ENCODE peak calls at places on chromosome 13, in four cellular contexts. One of them, this sample, is unnamed.

GRCh38 chr13:59607172-59607571 is 556.6 kb downstream of the DIAPH3 start:
- DNase-seq in ovary: no peak
- DNase-seq in foreskin fibroblast: no peak
- DNase-seq in uterus: no peak
- DNase-seq in this sample: no peak

GRCh38 chr13:84870190-84870589 is 929.0 kb downstream of the SLITRK6 start:
- DNase-seq in foreskin fibroblast: no peak
- DNase-seq in uterus: no peak
- DNase-seq in ovary: no peak
- DNase-seq in this sample: no peak

GRCh38 chr13:76764916-76765315 is 121.3 kb downstream of the KCTD12 start:
- DNase-seq in foreskin fibroblast: no peak
- DNase-seq in uterus: no peak
- DNase-seq in ovary: no peak
- DNase-seq in this sample: no peak

GRCh38 chr13:76148926-76149325 is 512.8 kb downstream of the LMO7 start:
- DNase-seq in foreskin fibroblast: peak
- DNase-seq in uterus: no peak
- DNase-seq in ovary: no peak
- DNase-seq in this sample: peak

GRCh38 chr13:61700663-61701062 is 285.0 kb upstream of the PCDH20 start:
- DNase-seq in ovary: no peak
- DNase-seq in foreskin fibroblast: no peak
- DNase-seq in uterus: no peak
- DNase-seq in this sample: no peak

GRCh38 chr13:27334774-27335490 is 64.3 kb downstream of the RASL11A start:
- DNase-seq in foreskin fibroblast: no peak
- DNase-seq in ovary: no peak
- DNase-seq in uterus: no peak
- DNase-seq in this sample: no peak

GRCh38 chr13:79392882-79393563 is 13.0 kb downstream of the RBM26 start:
- DNase-seq in foreskin fibroblast: peak
- DNase-seq in ovary: no peak
- DNase-seq in uterus: no peak
- DNase-seq in this sample: peak

GRCh38 chr13:84896128-84896527 is 903.1 kb downstream of the SLITRK6 start:
- DNase-seq in foreskin fibroblast: peak
- DNase-seq in ovary: no peak
- DNase-seq in uterus: no peak
- DNase-seq in this sample: peak

GRCh38 chr13:59318320-59318930 is 845.3 kb downstream of the DIAPH3 start:
- DNase-seq in foreskin fibroblast: peak
- DNase-seq in ovary: peak
- DNase-seq in uterus: peak
- DNase-seq in this sample: peak

GRCh38 chr13:44618326-44618725 is 42.2 kb upstream of the TSC22D1 start:
- DNase-seq in uterus: no peak
- DNase-seq in foreskin fibroblast: no peak
- DNase-seq in ovary: no peak
- DNase-seq in this sample: no peak

GRCh38 chr13:80037505-80037888 is 303.4 kb downstream of the SPRY2 start:
- DNase-seq in uterus: no peak
- DNase-seq in foreskin fibroblast: peak
- DNase-seq in ovary: no peak
- DNase-seq in this sample: peak

GRCh38 chr13:44826586-44827350 is 162.5 kb downstream of the NUFIP1 start:
- DNase-seq in uterus: no peak
- DNase-seq in ovary: no peak
- DNase-seq in foreskin fibroblast: no peak
- DNase-seq in this sample: no peak

GRCh38 chr13:42804244-42804868 is 23.0 kb downstream of the FAM216B start:
- DNase-seq in foreskin fibroblast: no peak
- DNase-seq in ovary: no peak
- DNase-seq in uterus: no peak
- DNase-seq in this sample: no peak

GRCh38 chr13:87661471-87661870 is 9.7 kb upstream of the SLITRK5 start:
- DNase-seq in uterus: no peak
- DNase-seq in ovary: no peak
- DNase-seq in foreskin fibroblast: no peak
- DNase-seq in this sample: peak

GRCh38 chr13:51066091-51066831 is 44.8 kb downstream of the C13orf42 start:
- DNase-seq in uterus: peak
- DNase-seq in foreskin fibroblast: no peak
- DNase-seq in ovary: no peak
- DNase-seq in this sample: no peak

GRCh38 chr13:106159295-106160195 is 375.9 kb downstream of the EFNB2 start:
- DNase-seq in uterus: no peak
- DNase-seq in foreskin fibroblast: no peak
- DNase-seq in ovary: no peak
- DNase-seq in this sample: no peak

GRCh38 chr13:29573190-29573589 is 22.3 kb downstream of the SLC7A1 start:
- DNase-seq in foreskin fibroblast: peak
- DNase-seq in ovary: no peak
- DNase-seq in uterus: no peak
- DNase-seq in this sample: no peak

GRCh38 chr13:98476538-98476966 is 100.4 kb downstream of the STK24 start:
- DNase-seq in ovary: no peak
- DNase-seq in uterus: peak
- DNase-seq in foreskin fibroblast: peak
- DNase-seq in this sample: peak

GRCh38 chr13:94558721-94559120 is 37.2 kb downstream of the TGDS start:
- DNase-seq in uterus: no peak
- DNase-seq in ovary: no peak
- DNase-seq in foreskin fibroblast: no peak
- DNase-seq in this sample: no peak

GRCh38 chr13:24271611-24272451 is 37.5 kb upstream of the C1QTNF9 start:
- DNase-seq in ovary: peak
- DNase-seq in uterus: peak
- DNase-seq in foreskin fibroblast: peak
- DNase-seq in this sample: no peak

GRCh38 chr13:25501231-25501630 is 129.5 kb downstream of the ATP8A2 start:
- DNase-seq in foreskin fibroblast: no peak
- DNase-seq in uterus: no peak
- DNase-seq in ovary: no peak
- DNase-seq in this sample: no peak

GRCh38 chr13:102392810-102393209 is 9.0 kb downstream of the FGF14 start:
- DNase-seq in ovary: no peak
- DNase-seq in uterus: no peak
- DNase-seq in foreskin fibroblast: no peak
- DNase-seq in this sample: no peak

GRCh38 chr13:52010890-52011689 is at the start of gene ATP7B:
- DNase-seq in uterus: no peak
- DNase-seq in foreskin fibroblast: peak
- DNase-seq in ovary: no peak
- DNase-seq in this sample: no peak

GRCh38 chr13:24306632-24307031 is 2.7 kb upstream of the C1QTNF9 start:
- DNase-seq in foreskin fibroblast: peak
- DNase-seq in ovary: no peak
- DNase-seq in uterus: no peak
- DNase-seq in this sample: no peak

GRCh38 chr13:85771856-85772255 is 27.4 kb downstream of the SLITRK6 start:
- DNase-seq in uterus: no peak
- DNase-seq in foreskin fibroblast: no peak
- DNase-seq in ovary: no peak
- DNase-seq in this sample: no peak

GRCh38 chr13:99085139-99085845 is 107.4 kb upstream of the DOCK9 start:
- DNase-seq in uterus: no peak
- DNase-seq in foreskin fibroblast: no peak
- DNase-seq in ovary: peak
- DNase-seq in this sample: no peak

GRCh38 chr13:34019870-34020269 is 201.9 kb downstream of the RFC3 start:
- DNase-seq in foreskin fibroblast: no peak
- DNase-seq in ovary: no peak
- DNase-seq in uterus: no peak
- DNase-seq in this sample: no peak

GRCh38 chr13:34017231-34017630 is 199.3 kb downstream of the RFC3 start:
- DNase-seq in foreskin fibroblast: no peak
- DNase-seq in ovary: no peak
- DNase-seq in uterus: no peak
- DNase-seq in this sample: peak

GRCh38 chr13:34025746-34026145 is 207.8 kb downstream of the RFC3 start:
- DNase-seq in uterus: no peak
- DNase-seq in foreskin fibroblast: peak
- DNase-seq in ovary: no peak
- DNase-seq in this sample: peak

GRCh38 chr13:34020388-34020787 is 202.4 kb downstream of the RFC3 start:
- DNase-seq in ovary: no peak
- DNase-seq in foreskin fibroblast: no peak
- DNase-seq in uterus: no peak
- DNase-seq in this sample: peak

DNA sequence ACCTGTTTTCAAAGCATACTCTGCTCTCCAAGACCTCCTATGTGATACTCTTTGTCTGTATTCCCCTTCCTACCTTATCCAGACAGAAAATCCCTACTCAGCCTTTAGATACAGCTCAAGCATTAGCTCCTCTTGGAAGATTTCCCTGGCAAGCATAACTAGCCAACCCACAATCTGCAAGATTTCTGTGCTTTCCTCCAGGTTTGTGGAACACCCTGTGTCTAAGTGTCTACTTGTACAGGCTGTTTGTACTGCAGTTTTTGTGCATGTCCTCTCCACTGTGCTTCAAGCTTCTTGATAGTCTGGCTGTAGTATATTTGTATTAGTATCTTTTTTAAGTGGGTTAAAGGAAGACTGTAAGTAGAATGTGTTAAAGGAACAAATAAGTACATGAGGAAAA is 203.7 kb downstream of the RFC3 start:
- DNase-seq in uterus: no peak
- DNase-seq in ovary: no peak
- DNase-seq in foreskin fibroblast: no peak
- DNase-seq in this sample: no peak
- TF ChIP-seq CTCF in uterus: no peak
- TF ChIP-seq CTCF in ovary: no peak
- TF ChIP-seq CTCF in foreskin fibroblast: no peak
- TF ChIP-seq CTCF in this sample: no peak

GRCh38 chr13:31199849-31200635 is at the start of gene B3GLCT:
- DNase-seq in ovary: peak
- DNase-seq in foreskin fibroblast: peak
- DNase-seq in uterus: peak
- DNase-seq in this sample: peak

GRCh38 chr13:31198524-31198923 is 1.3 kb upstream of the B3GLCT start:
- DNase-seq in ovary: no peak
- DNase-seq in foreskin fibroblast: no peak
- DNase-seq in uterus: no peak
- DNase-seq in this sample: no peak

GRCh38 chr13:31200636-31200970 is 828 bp downstream of the B3GLCT start:
- DNase-seq in ovary: peak
- DNase-seq in uterus: peak
- DNase-seq in foreskin fibroblast: no peak
- DNase-seq in this sample: no peak

GRCh38 chr13:31201341-31202024 is 1.7 kb downstream of the B3GLCT start:
- DNase-seq in ovary: peak
- DNase-seq in foreskin fibroblast: peak
- DNase-seq in uterus: peak
- DNase-seq in this sample: no peak

GRCh38 chr13:31199527-31199848 is 287 bp upstream of the B3GLCT start:
- DNase-seq in uterus: no peak
- DNase-seq in ovary: no peak
- DNase-seq in foreskin fibroblast: no peak
- DNase-seq in this sample: no peak
- TF ChIP-seq CTCF in uterus: no peak
- TF ChIP-seq CTCF in ovary: no peak
- TF ChIP-seq CTCF in foreskin fibroblast: no peak
- TF ChIP-seq CTCF in this sample: no peak

DNA sequence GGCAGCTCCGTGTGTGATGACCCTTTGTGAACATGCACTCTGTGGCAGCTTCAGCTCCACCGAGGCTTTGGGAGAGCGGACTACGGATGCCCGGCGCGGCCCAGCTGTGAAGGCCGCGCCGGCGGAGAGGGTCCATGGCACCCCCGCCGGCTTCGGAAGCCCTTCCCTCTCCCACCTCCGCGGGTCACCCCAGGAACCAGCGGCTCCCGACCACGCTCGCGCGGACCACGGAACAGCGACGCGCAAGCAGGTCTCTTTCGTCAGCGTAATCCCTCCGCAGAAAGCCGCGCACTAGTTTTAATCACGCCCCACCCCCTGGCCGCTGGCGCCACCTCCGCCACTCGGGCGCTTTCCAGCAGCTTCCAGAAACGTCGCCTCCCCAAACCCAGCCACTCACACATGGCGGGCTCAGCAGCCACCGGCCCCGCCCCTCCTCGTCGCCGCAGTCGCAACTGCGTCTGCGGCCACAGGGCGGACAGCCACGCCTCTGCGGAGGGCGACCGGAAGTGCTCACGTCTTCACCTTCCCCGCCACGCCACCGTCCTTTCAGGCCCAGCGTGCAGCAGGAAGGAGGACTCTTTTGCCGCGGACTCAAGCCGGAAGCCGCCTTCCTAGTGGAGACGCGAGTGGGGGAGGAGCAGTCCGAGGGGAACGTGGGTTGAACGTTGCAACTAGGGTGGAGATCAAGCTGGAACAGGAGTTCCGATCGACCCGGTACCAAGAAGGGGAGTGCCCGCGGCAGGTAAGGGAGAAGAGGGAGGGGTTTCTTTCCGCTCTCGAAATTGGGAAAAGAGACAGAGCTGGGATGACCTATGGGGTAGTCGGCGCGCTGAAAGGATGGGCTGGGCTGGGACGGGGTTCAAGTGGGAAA is at the start of gene USPL1:
- DNase-seq in ovary: peak
- DNase-seq in foreskin fibroblast: peak
- DNase-seq in uterus: peak
- DNase-seq in this sample: peak
- TF ChIP-seq CTCF in ovary: peak
- TF ChIP-seq CTCF in foreskin fibroblast: no peak
- TF ChIP-seq CTCF in uterus: peak
- TF ChIP-seq CTCF in this sample: peak

DNA sequence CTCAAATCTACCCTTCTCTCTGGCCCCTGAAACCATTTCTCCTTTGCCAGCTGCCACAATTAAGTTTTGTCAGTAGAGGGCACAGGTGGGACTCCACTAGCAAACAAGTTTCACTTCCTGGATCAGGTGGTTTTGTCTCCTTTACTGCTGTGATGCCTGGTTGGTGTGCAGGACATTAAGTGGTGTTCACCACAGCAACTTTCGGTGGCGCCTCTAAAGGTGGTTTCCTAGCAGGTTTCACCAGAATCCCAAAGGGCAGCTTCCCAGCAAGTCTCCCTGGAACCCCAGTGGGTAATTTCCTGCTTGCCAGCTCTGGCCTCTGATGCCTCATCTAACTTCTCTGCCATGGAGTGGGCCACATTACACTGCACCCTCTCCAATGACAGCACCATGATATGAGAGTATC is 16.6 kb downstream of the MED4 start:
- DNase-seq in ovary: no peak
- DNase-seq in uterus: no peak
- DNase-seq in foreskin fibroblast: no peak
- DNase-seq in this sample: peak
- TF ChIP-seq CTCF in ovary: no peak
- TF ChIP-seq CTCF in uterus: no peak
- TF ChIP-seq CTCF in foreskin fibroblast: no peak
- TF ChIP-seq CTCF in this sample: peak

This sample was measured in foreskin keratinocyte.